ENCODE peak calls at places on chromosomes 6 and 20, in five cellular contexts. One of them, this sample, is unnamed. For H3K36me3, the result is how much of the 10 kb centered on the place peaks cover.

GRCh38 chr6:4707011-4707410 is 69.2 kb upstream of the CDYL start:
- DNase-seq in BJ: no peak
- DNase-seq in PC-3: peak
- DNase-seq in hepatocyte: no peak
- DNase-seq in right atrium auricular region: no peak
- DNase-seq in this sample: no peak

GRCh38 chr6:15659181-15659580 is 3.6 kb downstream of the DTNBP1 start:
- DNase-seq in BJ: no peak
- DNase-seq in PC-3: no peak
- DNase-seq in hepatocyte: no peak
- DNase-seq in right atrium auricular region: no peak
- DNase-seq in this sample: no peak

GRCh38 chr6:106728296-106728870 is 99.0 kb downstream of the QRSL1 start:
- DNase-seq in BJ: no peak
- DNase-seq in PC-3: no peak
- DNase-seq in hepatocyte: no peak
- DNase-seq in right atrium auricular region: no peak
- DNase-seq in this sample: no peak

GRCh38 chr6:112144145-112144926 is 56.9 kb downstream of the FAM229B start:
- DNase-seq in BJ: peak
- DNase-seq in PC-3: no peak
- DNase-seq in hepatocyte: no peak
- DNase-seq in right atrium auricular region: no peak
- DNase-seq in this sample: no peak

GRCh38 chr20:58375796-58376195 is 13.2 kb upstream of the VAPB start:
- DNase-seq in BJ: no peak
- DNase-seq in PC-3: no peak
- DNase-seq in hepatocyte: no peak
- DNase-seq in right atrium auricular region: no peak
- DNase-seq in this sample: no peak

GRCh38 chr20:61807426-61808160 is 258.1 kb downstream of the TAF4 start:
- DNase-seq in BJ: no peak
- DNase-seq in PC-3: no peak
- DNase-seq in hepatocyte: no peak
- DNase-seq in right atrium auricular region: no peak
- DNase-seq in this sample: no peak

GRCh38 chr6:44161997-44162338 is 3.3 kb downstream of the CAPN11 start:
- DNase-seq in BJ: no peak
- DNase-seq in PC-3: peak
- DNase-seq in hepatocyte: no peak
- DNase-seq in right atrium auricular region: no peak
- DNase-seq in this sample: no peak

GRCh38 chr6:11609324-11610071 is 71.9 kb downstream of the TMEM170B start:
- DNase-seq in BJ: peak
- DNase-seq in PC-3: peak
- DNase-seq in hepatocyte: no peak
- DNase-seq in right atrium auricular region: peak
- DNase-seq in this sample: no peak

GRCh38 chr6:126625019-126625418 is 285.1 kb downstream of the CENPW start:
- DNase-seq in BJ: no peak
- DNase-seq in PC-3: peak
- DNase-seq in hepatocyte: peak
- DNase-seq in right atrium auricular region: no peak
- DNase-seq in this sample: peak

GRCh38 chr6:37338745-37339255 is 15.0 kb upstream of the RNF8 start:
- DNase-seq in BJ: peak
- DNase-seq in PC-3: peak
- DNase-seq in hepatocyte: no peak
- DNase-seq in right atrium auricular region: no peak
- DNase-seq in this sample: no peak

GRCh38 chr20:11992426-11992825 is 74.7 kb downstream of the BTBD3 start:
- DNase-seq in BJ: no peak
- DNase-seq in PC-3: no peak
- DNase-seq in hepatocyte: no peak
- DNase-seq in right atrium auricular region: no peak
- DNase-seq in this sample: no peak

GRCh38 chr6:19988555-19988954 is 151.4 kb downstream of the ID4 start:
- DNase-seq in BJ: no peak
- DNase-seq in PC-3: peak
- DNase-seq in hepatocyte: peak
- DNase-seq in right atrium auricular region: no peak
- DNase-seq in this sample: no peak

GRCh38 chr6:131368077-131368911 is 204.7 kb upstream of the ARG1 start:
- DNase-seq in BJ: no peak
- DNase-seq in PC-3: no peak
- DNase-seq in hepatocyte: peak
- DNase-seq in right atrium auricular region: no peak
- DNase-seq in this sample: peak

GRCh38 chr6:34768148-34768547 is 10.8 kb downstream of the SNRPC start:
- DNase-seq in BJ: no peak
- DNase-seq in PC-3: no peak
- DNase-seq in hepatocyte: no peak
- DNase-seq in right atrium auricular region: no peak
- DNase-seq in this sample: no peak

GRCh38 chr6:34182751-34183531 is 37.1 kb upstream of the GRM4 start:
- DNase-seq in BJ: no peak
- DNase-seq in PC-3: no peak
- DNase-seq in hepatocyte: no peak
- DNase-seq in right atrium auricular region: no peak
- DNase-seq in this sample: no peak

GRCh38 chr20:24235740-24236139 is 233.7 kb upstream of the SYNDIG1 start:
- DNase-seq in BJ: no peak
- DNase-seq in PC-3: no peak
- DNase-seq in hepatocyte: no peak
- DNase-seq in right atrium auricular region: no peak
- DNase-seq in this sample: no peak

GRCh38 chr6:135411339-135411738 is 86.2 kb downstream of the AHI1 start:
- DNase-seq in BJ: no peak
- DNase-seq in PC-3: peak
- DNase-seq in hepatocyte: no peak
- DNase-seq in right atrium auricular region: no peak
- DNase-seq in this sample: no peak

GRCh38 chr20:54549523-54550326 is 74.3 kb downstream of the DOK5 start:
- DNase-seq in BJ: no peak
- DNase-seq in PC-3: no peak
- DNase-seq in hepatocyte: no peak
- DNase-seq in right atrium auricular region: no peak
- DNase-seq in this sample: no peak

GRCh38 chr20:59007758-59008511 is 881 bp upstream of the CTSZ start:
- DNase-seq in BJ: no peak
- DNase-seq in PC-3: no peak
- DNase-seq in hepatocyte: no peak
- DNase-seq in right atrium auricular region: no peak
- DNase-seq in this sample: peak

GRCh38 chr6:10412948-10413849 is 1.7 kb downstream of the TFAP2A start:
- DNase-seq in BJ: no peak
- DNase-seq in PC-3: peak
- DNase-seq in hepatocyte: peak
- DNase-seq in right atrium auricular region: no peak
- DNase-seq in this sample: peak

GRCh38 chr20:10171864-10172751 is 46.5 kb upstream of the SNAP25 start:
- DNase-seq in BJ: no peak
- DNase-seq in PC-3: peak
- DNase-seq in hepatocyte: peak
- DNase-seq in right atrium auricular region: peak
- DNase-seq in this sample: peak

GRCh38 chr6:157487110-157487773 is 106.3 kb downstream of the ZDHHC14 start:
- DNase-seq in BJ: no peak
- DNase-seq in PC-3: no peak
- DNase-seq in hepatocyte: no peak
- DNase-seq in right atrium auricular region: no peak
- DNase-seq in this sample: no peak

GRCh38 chr20:23246682-23247664 is 103.6 kb upstream of the NXT1 start:
- DNase-seq in BJ: no peak
- DNase-seq in PC-3: no peak
- DNase-seq in hepatocyte: no peak
- DNase-seq in right atrium auricular region: peak
- DNase-seq in this sample: no peak

GRCh38 chr6:1328129-1328528 is 16.2 kb downstream of the FOXQ1 start:
- DNase-seq in BJ: no peak
- DNase-seq in PC-3: no peak
- DNase-seq in hepatocyte: no peak
- DNase-seq in right atrium auricular region: no peak
- DNase-seq in this sample: no peak

GRCh38 chr6:3229566-3230274 is 2.3 kb upstream of the TUBB2B start:
- DNase-seq in BJ: no peak
- DNase-seq in PC-3: no peak
- DNase-seq in hepatocyte: peak
- DNase-seq in right atrium auricular region: no peak
- DNase-seq in this sample: peak

GRCh38 chr6:3231213-3232016 is 4.0 kb upstream of the TUBB2B start:
- DNase-seq in BJ: peak
- DNase-seq in PC-3: peak
- DNase-seq in hepatocyte: peak
- DNase-seq in right atrium auricular region: peak
- DNase-seq in this sample: peak

GRCh38 chr6:3230275-3231212 is 3.1 kb upstream of the TUBB2B start:
- DNase-seq in BJ: no peak
- DNase-seq in PC-3: no peak
- DNase-seq in hepatocyte: peak
- DNase-seq in right atrium auricular region: no peak
- DNase-seq in this sample: peak

GRCh38 chr6:3233321-3233720 is 5.9 kb upstream of the TUBB2B start:
- DNase-seq in BJ: no peak
- DNase-seq in PC-3: no peak
- DNase-seq in hepatocyte: no peak
- DNase-seq in right atrium auricular region: no peak
- DNase-seq in this sample: peak

GRCh38 chr6:3232017-3232838 is 4.8 kb upstream of the TUBB2B start:
- DNase-seq in BJ: no peak
- DNase-seq in PC-3: no peak
- DNase-seq in hepatocyte: no peak
- DNase-seq in right atrium auricular region: no peak
- DNase-seq in this sample: no peak
- H3K4me3 ChIP-seq in BJ: peak
- H3K4me3 ChIP-seq in PC-3: peak
- H3K4me3 ChIP-seq in hepatocyte: peak
- H3K4me3 ChIP-seq in right atrium auricular region: peak
- H3K4me3 ChIP-seq in this sample: peak

DNA sequence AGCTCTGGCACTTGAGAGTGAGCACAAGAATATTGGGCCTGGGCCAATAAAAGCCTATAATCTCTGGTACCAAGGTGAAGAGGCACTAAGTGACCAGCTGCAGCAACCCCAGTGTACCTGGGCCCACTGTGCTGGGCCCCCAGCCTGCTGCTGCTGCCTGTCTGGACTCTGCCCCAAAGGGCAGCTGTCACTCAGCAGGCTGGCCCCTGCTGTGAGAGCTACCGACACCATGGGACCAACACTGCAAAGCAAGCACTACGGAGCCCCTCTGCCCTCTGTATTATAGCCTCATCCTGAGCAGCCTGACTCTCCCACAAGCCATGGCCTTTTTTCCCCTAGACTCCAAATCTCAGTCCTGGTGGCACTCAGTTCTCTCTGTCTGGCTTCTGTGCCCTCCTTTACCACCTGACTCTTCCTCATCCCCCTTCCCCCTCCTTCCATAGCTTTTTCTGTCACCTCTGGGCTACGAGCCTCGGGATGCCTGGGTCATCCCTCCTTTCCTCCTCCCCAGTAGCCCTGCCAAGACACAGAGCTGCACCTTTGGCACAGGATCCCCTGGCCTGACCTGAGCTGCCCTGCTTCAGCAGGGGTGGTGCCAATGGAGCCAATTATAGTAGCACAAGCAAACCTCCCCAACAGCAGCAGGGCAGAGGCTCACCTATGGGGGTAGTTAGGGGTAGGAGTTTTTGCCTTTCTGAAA is 14.2 kb downstream of the RRP36 start:
- DNase-seq in BJ: no peak
- DNase-seq in PC-3: no peak
- DNase-seq in hepatocyte: peak
- DNase-seq in right atrium auricular region: no peak
- DNase-seq in this sample: no peak
- H3K36me3 ChIP-seq in BJ: under half
- H3K36me3 ChIP-seq in PC-3: under half
- H3K36me3 ChIP-seq in hepatocyte: under half
- H3K36me3 ChIP-seq in right atrium auricular region: under half
- H3K36me3 ChIP-seq in this sample: half or more

DNA sequence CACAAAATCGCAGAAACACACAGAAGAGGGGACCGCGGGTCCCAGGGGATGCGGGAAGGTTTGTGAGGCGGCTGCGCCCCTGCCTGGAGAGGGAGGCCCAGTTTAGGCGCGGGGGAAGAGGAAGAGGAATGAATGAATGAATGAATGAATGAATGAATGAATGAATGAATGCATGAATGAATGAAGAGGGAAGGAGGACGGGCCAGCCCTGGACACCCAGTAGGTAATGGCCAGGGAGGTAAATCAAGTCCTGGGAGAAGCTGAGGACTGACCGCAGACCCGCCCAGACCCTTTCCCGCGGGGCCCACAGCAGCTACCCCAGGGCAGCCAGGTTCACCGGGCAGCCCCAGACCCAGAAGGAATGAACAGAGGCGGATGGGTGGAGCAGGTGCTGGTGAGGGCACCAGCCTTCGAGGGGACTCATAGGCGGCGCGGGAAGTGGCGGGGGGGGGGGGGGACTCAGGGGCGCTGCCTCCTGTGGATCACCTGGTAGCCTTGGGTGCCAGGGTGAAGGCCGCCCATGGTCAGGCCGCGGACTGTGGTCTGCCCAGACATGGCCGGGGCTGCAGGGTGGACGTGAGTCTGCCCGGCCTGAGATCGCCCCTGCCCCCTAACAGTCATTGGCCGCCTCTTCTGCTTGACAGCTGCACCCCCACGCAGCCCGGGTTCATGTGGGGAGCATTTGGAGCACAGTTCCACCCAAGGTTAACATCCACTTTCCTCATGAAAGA is 192.0 kb upstream of the PDE10A start:
- DNase-seq in BJ: no peak
- DNase-seq in PC-3: no peak
- DNase-seq in hepatocyte: no peak
- DNase-seq in right atrium auricular region: no peak
- DNase-seq in this sample: no peak
- H3K4me3 ChIP-seq in BJ: no peak
- H3K4me3 ChIP-seq in PC-3: no peak
- H3K4me3 ChIP-seq in hepatocyte: no peak
- H3K4me3 ChIP-seq in right atrium auricular region: no peak
- H3K4me3 ChIP-seq in this sample: no peak

DNA sequence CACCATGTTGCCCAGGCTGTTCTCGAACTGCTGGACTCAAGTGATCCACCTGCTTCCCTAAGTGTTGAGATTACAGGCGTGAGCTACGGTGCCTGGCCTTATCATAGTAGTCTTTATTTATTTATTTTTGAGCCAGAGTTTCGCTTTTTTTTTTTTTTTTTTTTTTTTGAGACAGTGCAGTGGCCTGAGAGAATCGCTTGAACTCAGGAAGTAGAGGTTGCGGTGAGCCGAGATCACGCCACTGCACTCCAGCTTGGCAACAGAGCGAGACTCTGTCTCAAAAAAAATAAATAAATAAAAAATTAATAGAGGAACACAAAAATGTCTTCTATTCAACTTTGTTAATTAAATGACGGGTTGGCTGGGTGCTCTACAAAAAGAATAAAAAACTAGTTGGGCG is 12.9 kb downstream of the MAPRE1 start:
- DNase-seq in BJ: no peak
- DNase-seq in PC-3: no peak
- DNase-seq in hepatocyte: no peak
- DNase-seq in right atrium auricular region: no peak
- DNase-seq in this sample: no peak
- H3K36me3 ChIP-seq in BJ: under half
- H3K36me3 ChIP-seq in PC-3: half or more
- H3K36me3 ChIP-seq in hepatocyte: under half
- H3K36me3 ChIP-seq in right atrium auricular region: under half
- H3K36me3 ChIP-seq in this sample: half or more